ENCODE peak calls at places on chromosomes 16 and 17, in eight cellular contexts. X is non-pigmented ciliary epithelial cell, V is foreskin fibroblast, Q is DMS153, A is stomach, U is NCI-H1436, N is B cell, Y is T-helper 17 cell. C is an unnamed sample.

GRCh38 chr17:76270770-76271668 is 5.9 kb downstream of the UBALD2 start:
- DNase-seq in X (no peak), Q (no peak), Y (no peak), V (peak; percentile 24), U (no peak), N (peak; percentile 49), A (no peak), C (no peak)

GRCh38 chr16:14486520-14487303 is 143.3 kb downstream of the PARN start:
- DNase-seq in U (peak; percentile 17), X (peak; percentile 81), A (peak; percentile 92), Q (peak; percentile 5), Y (no peak), N (no peak), V (peak; percentile 97), C (no peak)

GRCh38 chr16:58866935-58867334 is 132.8 kb upstream of the GOT2 start:
- DNase-seq in A (no peak), N (no peak), X (no peak), V (no peak), Y (no peak), U (no peak), Q (no peak), C (no peak)

GRCh38 chr16:48963901-48964615 is 317.6 kb downstream of the CBLN1 start:
- DNase-seq in Q (no peak), N (no peak), U (no peak), A (no peak), Y (no peak), X (peak; percentile 55), V (peak; percentile 91), C (no peak)

GRCh38 chr17:74043976-74044375 is 159.5 kb upstream of the RPL38 start:
- DNase-seq in Y (no peak), N (no peak), V (no peak), X (no peak), A (peak; percentile 65), Q (no peak), U (no peak), C (no peak)

GRCh38 chr17:72884066-72884465 is 208.4 kb downstream of the SLC39A11 start:
- DNase-seq in Y (no peak), X (no peak), A (no peak), U (no peak), Q (no peak), N (no peak), V (no peak), C (no peak)

GRCh38 chr16:84327926-84328505 is 33.3 kb downstream of the WFDC1 start:
- DNase-seq in Y (no peak), N (no peak), Q (no peak), A (no peak), V (no peak), U (no peak), X (no peak), C (no peak)

GRCh38 chr17:28741358-28742349 is 2.2 kb upstream of the TRAF4 start:
- DNase-seq in Y (no peak), A (no peak), X (no peak), Q (no peak), V (no peak), U (no peak), N (peak; percentile 86), C (no peak)

GRCh38 chr17:60253048-60253447 is 103.3 kb downstream of the CA4 start:
- DNase-seq in Y (no peak), V (no peak), X (no peak), A (no peak), N (no peak), U (no peak), Q (no peak), C (no peak)